ENCODE peak calls at places on chromosome 14, in four cellular contexts. W is H1, U is SK-N-SH, O is K562. F is an unnamed sample.

GRCh38 chr14:90808759-90809529 is 7.3 kb downstream of the TTC7B start:
- DNase-seq in U (no peak), O (peak), W (no peak), F (no peak)

GRCh38 chr14:23043749-23044148 is 1.7 kb downstream of the PSMB11 start:
- DNase-seq in W (no peak), U (peak), O (no peak), F (no peak)

GRCh38 chr14:103392106-103392505 is 6.9 kb downstream of the MARK3 start:
- DNase-seq in W (no peak), U (no peak), O (no peak), F (no peak)

GRCh38 chr14:29148221-29148620 is 381.6 kb downstream of the FOXG1 start:
- DNase-seq in O (no peak), W (no peak), U (no peak), F (no peak)

GRCh38 chr14:57051633-57052032 is 217.1 kb downstream of the EXOC5 start:
- DNase-seq in U (no peak), O (no peak), W (no peak), F (peak)

GRCh38 chr14:32004300-32004699 is 72.8 kb upstream of the ARHGAP5 start:
- DNase-seq in U (no peak), W (no peak), O (no peak), F (no peak)

GRCh38 chr14:89369656-89370055 is 47.4 kb downstream of the FOXN3 start:
- DNase-seq in U (no peak), O (no peak), W (no peak), F (no peak)

GRCh38 chr14:21419528-21419927 is 35.7 kb upstream of the SUPT16H start:
- DNase-seq in O (no peak), W (no peak), U (no peak), F (no peak)

GRCh38 chr14:30266290-30266689 is 292.7 kb upstream of the G2E3 start:
- DNase-seq in U (no peak), O (no peak), W (no peak), F (no peak)

GRCh38 chr14:96167224-96168148 is 37.2 kb upstream of the BDKRB2 start:
- DNase-seq in W (no peak), O (no peak), U (no peak), F (no peak)

GRCh38 chr14:103123128-103123633 is at the start of gene TNFAIP2:
- DNase-seq in U (no peak), W (no peak), O (peak), F (peak)

GRCh38 chr14:52015411-52016030 is 26.2 kb downstream of the RTRAF start:
- DNase-seq in W (no peak), U (peak), O (peak), F (peak)

GRCh38 chr14:51336304-51336703 is 96.3 kb downstream of the TMX1 start:
- DNase-seq in U (no peak), O (no peak), W (no peak), F (no peak)

GRCh38 chr14:103707329-103708263 is 7.7 kb downstream of the XRCC3 start:
- DNase-seq in U (no peak), O (no peak), W (no peak), F (no peak)

GRCh38 chr14:59337151-59337611 is 128.0 kb downstream of the GPR135 start:
- DNase-seq in U (no peak), O (no peak), W (no peak), F (no peak)

GRCh38 chr14:59897757-59898383 is 22.1 kb upstream of the LRRC9 start:
- DNase-seq in W (peak), O (peak), U (peak), F (peak)

GRCh38 chr14:49861581-49861922 is 9.0 kb upstream of the NEMF start:
- DNase-seq in U (peak), O (no peak), W (no peak), F (peak)

GRCh38 chr14:71289536-71289935 is 382.3 kb downstream of the PCNX1 start:
- DNase-seq in U (no peak), W (no peak), O (no peak), F (no peak)

GRCh38 chr14:70707138-70708038 is 65.7 kb downstream of the TTC9 start:
- DNase-seq in W (no peak), O (no peak), U (no peak), F (peak)

GRCh38 chr14:60777856-60778578 is 43.5 kb downstream of the MNAT1 start:
- DNase-seq in W (no peak), U (no peak), O (no peak), F (no peak)

GRCh38 chr14:71212093-71212492 is 304.8 kb downstream of the PCNX1 start:
- DNase-seq in W (no peak), U (no peak), O (no peak), F (no peak)

GRCh38 chr14:35341454-35342159 is 49.4 kb downstream of the PSMA6 start:
- DNase-seq in O (no peak), U (peak), W (no peak), F (peak)

GRCh38 chr14:32576088-32576795 is 247.1 kb downstream of the AKAP6 start:
- DNase-seq in W (no peak), O (peak), U (peak), F (no peak)

GRCh38 chr14:23365353-23366162 is 586 bp upstream of the EFS start:
- DNase-seq in U (peak), O (no peak), W (no peak), F (peak)

GRCh38 chr14:61335876-61336275 is 14.5 kb downstream of the PRKCH start:
- DNase-seq in W (no peak), O (no peak), U (no peak), F (no peak)

GRCh38 chr14:64801800-64802199 is 77.9 kb downstream of the SPTB start:
- DNase-seq in U (peak), O (peak), W (no peak), F (peak)

GRCh38 chr14:77622562-77622961 is 6.1 kb upstream of the SPTLC2 start:
- DNase-seq in U (no peak), W (no peak), O (no peak), F (no peak)

GRCh38 chr14:32698831-32699230 is 239.8 kb upstream of the NPAS3 start:
- DNase-seq in O (no peak), U (no peak), W (no peak), F (no peak)

GRCh38 chr14:22565391-22565945 is 23.6 kb downstream of the DAD1 start:
- DNase-seq in W (no peak), U (no peak), O (no peak), F (no peak)

GRCh38 chr14:28143340-28143739 is 623.2 kb upstream of the FOXG1 start:
- DNase-seq in O (no peak), U (no peak), W (no peak), F (no peak)

DNA sequence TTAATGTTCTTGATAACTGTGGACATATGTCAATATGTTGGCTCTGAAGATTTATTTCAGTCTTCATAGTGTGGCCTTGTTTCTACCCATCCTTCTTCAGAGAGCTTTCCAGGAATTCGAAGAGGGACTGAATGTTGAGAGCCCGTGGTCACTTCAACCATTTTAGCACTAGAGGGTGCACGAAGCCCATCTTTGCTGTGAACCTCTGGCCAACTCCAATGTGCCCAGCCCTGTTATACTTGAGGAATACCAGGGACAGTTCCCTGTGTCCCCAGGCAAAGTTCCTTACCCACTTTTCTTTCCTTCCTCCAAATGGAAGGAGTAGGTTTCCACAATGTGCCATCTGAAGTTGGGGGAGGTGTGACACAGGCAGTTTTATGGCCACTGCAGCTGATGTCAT is 603.5 kb downstream of the RPL10L start:
- DNase-seq in O (no peak), W (peak), U (peak), F (peak)
- TF ChIP-seq TEAD4 in O (no peak), W (peak), U (no peak), F (no peak)

DNA sequence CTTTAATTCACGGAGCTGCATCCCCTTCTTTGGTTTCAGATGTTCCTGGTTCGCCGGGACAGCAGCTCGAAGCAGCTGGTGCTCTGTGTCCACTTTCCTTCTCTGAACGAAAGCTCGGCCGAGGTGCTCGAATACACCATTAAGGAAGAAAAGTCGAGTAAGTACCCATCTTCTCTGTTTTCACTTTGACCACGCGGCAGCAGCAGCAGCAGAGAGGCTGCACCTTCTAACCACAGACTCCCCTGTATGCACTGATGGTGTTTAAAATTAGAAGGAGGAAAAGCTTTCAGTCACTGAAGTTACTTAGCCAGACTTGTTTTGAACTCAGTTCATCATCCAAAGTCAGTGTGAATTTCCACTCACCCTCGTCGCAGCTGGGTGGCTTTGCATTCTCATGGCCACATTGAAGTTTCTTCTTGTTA is 63.8 kb downstream of the RIN3 start:
- DNase-seq in O (no peak), U (no peak), W (no peak), F (no peak)
- TF ChIP-seq TEAD4 in O (no peak), U (no peak), W (no peak), F (no peak)

GRCh38 chr14:34324363-34324795 is 137.7 kb downstream of the SPTSSA start:
- DNase-seq in O (peak), U (peak), W (no peak), F (no peak)
- TF ChIP-seq TEAD4 in O (no peak), U (no peak), W (no peak), F (no peak)

DNA sequence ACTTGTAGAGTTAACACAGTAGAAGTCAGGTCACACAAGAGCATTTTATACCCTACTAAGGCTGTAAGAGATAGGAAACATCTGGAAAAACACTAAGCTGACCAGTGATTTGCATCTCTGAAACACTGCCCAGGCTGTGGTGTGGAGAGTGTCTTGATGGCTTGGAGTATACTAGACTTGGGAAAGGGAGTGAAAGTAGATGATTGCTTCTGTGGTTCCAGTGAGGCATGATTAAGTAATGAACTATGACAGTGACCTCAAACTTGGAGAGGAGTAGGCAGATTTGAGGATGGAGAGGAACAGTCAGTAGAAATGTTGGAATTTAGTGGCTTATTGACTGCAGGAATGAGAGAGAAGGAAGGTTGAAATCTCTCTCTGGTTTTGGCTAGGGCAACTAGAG is 201.3 kb downstream of the FLRT2 start:
- DNase-seq in U (no peak), O (no peak), W (no peak), F (no peak)
- TF ChIP-seq TEAD4 in U (no peak), O (no peak), W (no peak), F (no peak)

DNA sequence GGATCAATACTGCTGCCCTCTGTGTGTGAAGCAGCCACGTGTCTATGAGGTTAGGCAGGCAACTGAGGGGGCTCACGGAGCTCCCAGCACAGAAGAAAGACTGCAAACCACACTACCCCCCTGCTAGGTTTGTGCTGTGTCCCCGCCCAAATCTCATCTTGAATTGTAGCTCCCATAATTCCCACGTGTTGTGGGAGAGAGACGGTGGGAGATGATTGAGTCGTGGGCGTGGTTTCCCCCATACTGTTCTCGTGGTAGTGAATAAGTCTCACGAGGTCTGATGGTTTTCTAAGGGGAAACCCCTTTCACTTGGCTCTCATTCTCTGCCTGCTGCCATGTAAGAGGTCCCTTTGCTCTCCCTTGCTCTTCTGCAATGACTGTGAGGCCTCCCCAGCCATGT is 68.6 kb downstream of the ACTN1 start:
- DNase-seq in W (no peak), O (no peak), U (no peak), F (no peak)
- TF ChIP-seq TEAD4 in W (no peak), O (no peak), U (no peak), F (no peak)

GRCh38 chr14:84006643-84007137 is 1523.3 kb upstream of the FLRT2 start:
- DNase-seq in W (no peak), U (no peak), O (no peak), F (no peak)
- TF ChIP-seq TEAD4 in W (no peak), U (no peak), O (no peak), F (no peak)

GRCh38 chr14:73743431-73743931 is 29.3 kb upstream of the PNMA1 start:
- DNase-seq in U (no peak), O (no peak), W (no peak), F (no peak)

GRCh38 chr14:73746540-73747385 is 32.6 kb upstream of the PNMA1 start:
- DNase-seq in O (no peak), W (no peak), U (peak), F (peak)

GRCh38 chr14:73744175-73744867 is 30.1 kb upstream of the PNMA1 start:
- DNase-seq in O (no peak), W (no peak), U (no peak), F (no peak)

GRCh38 chr14:73745571-73746539 is 31.7 kb upstream of the PNMA1 start:
- DNase-seq in U (peak), O (no peak), W (no peak), F (no peak)

DNA sequence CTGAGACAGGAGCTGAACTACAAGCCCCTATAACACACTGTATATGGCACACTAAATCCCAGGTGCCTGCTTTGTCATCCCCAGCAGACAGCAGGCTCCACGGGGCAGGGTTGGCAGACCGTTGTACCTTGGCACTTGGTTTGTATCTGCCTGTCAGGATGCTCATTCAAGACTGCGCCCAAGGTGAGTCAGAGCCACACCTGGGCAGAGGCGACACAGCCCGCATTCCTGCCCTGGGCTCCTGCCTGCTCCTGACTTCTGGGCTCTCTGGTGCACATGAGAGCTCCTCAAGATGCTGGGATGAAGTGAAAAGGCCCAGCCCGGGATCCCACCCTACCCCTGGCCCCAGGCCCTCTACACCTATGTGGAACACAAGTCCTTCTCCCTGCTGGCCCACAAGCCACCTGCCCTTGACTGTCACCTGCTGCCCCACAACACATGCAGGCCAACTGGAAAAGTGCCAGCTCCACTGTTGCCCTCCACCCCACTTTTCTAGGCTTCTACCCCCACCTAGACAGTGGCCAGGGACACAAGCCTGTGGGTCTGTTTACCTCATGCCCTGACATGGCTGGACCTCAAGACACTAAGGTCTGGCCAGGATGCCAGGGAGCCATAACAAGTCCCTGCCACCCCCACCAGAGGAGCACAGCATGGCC is 30.8 kb upstream of the PNMA1 start:
- DNase-seq in O (no peak), W (no peak), U (no peak), F (no peak)
- TF ChIP-seq TEAD4 in O (no peak), W (no peak), U (no peak), F (no peak)